ENCODE peak calls at places on chromosomes 6 and 20, in four cellular contexts. D is HL-60, O is GM12878, N is K562. W is an unnamed sample.

GRCh38 chr6:158536891-158537798 is 22.7 kb upstream of the TMEM181 start:
- DNase-seq in D (no peak), N (peak), O (no peak), W (no peak)

GRCh38 chr20:10247440-10247839 is 28.8 kb downstream of the SNAP25 start:
- DNase-seq in D (no peak), O (no peak), N (no peak), W (no peak)

GRCh38 chr6:52284131-52284459 is 447 bp downstream of the MCM3 start:
- DNase-seq in D (peak), O (no peak), N (peak), W (no peak)

GRCh38 chr6:3410385-3411360 is 46.2 kb downstream of the SLC22A23 start:
- DNase-seq in N (peak), D (peak), O (no peak), W (no peak)

GRCh38 chr6:13044390-13044789 is 283.9 kb downstream of the TBC1D7 start:
- DNase-seq in D (peak), O (no peak), N (peak), W (no peak)

GRCh38 chr6:12010635-12011275 is 1.4 kb upstream of the HIVEP1 start:
- DNase-seq in D (peak), O (no peak), N (peak), W (no peak)

GRCh38 chr20:10201321-10201870 is 17.2 kb upstream of the SNAP25 start:
- DNase-seq in D (no peak), O (no peak), N (no peak), W (no peak)

GRCh38 chr20:8366303-8366923 is 234.3 kb downstream of the PLCB1 start:
- DNase-seq in D (no peak), N (no peak), O (no peak), W (no peak)

GRCh38 chr6:5514353-5514752 is 253.0 kb downstream of the FARS2 start:
- DNase-seq in N (no peak), D (no peak), O (no peak), W (no peak)

GRCh38 chr6:35391240-35391968 is 49.0 kb downstream of the PPARD start:
- DNase-seq in N (no peak), D (no peak), O (no peak), W (no peak)

GRCh38 chr6:150685860-150686259 is 86.2 kb downstream of the PLEKHG1 start:
- DNase-seq in O (peak), N (peak), D (peak), W (peak)

GRCh38 chr6:116287668-116288282 is 8.0 kb upstream of the TSPYL1 start:
- DNase-seq in O (no peak), N (peak), D (no peak), W (no peak)

GRCh38 chr20:37193821-37194220 is 14.5 kb upstream of the MROH8 start:
- DNase-seq in O (no peak), D (no peak), N (no peak), W (no peak)

GRCh38 chr20:62369508-62370114 is 2.5 kb upstream of the LAMA5 start:
- DNase-seq in O (no peak), N (no peak), D (no peak), W (no peak)

GRCh38 chr6:2275207-2275891 is 29.9 kb upstream of the GMDS start:
- DNase-seq in D (no peak), N (no peak), O (no peak), W (no peak)

GRCh38 chr20:19938421-19938787 is 78.8 kb upstream of the NAA20 start:
- DNase-seq in O (no peak), D (no peak), N (no peak), W (no peak)

GRCh38 chr20:19934792-19935491 is 82.2 kb upstream of the NAA20 start:
- DNase-seq in D (no peak), O (no peak), N (no peak), W (no peak)

GRCh38 chr20:19936801-19937583 is 80.2 kb upstream of the NAA20 start:
- DNase-seq in N (no peak), O (no peak), D (peak), W (no peak)

GRCh38 chr20:19937651-19938420 is 79.3 kb upstream of the NAA20 start:
- DNase-seq in O (peak), N (no peak), D (peak), W (no peak)

DNA sequence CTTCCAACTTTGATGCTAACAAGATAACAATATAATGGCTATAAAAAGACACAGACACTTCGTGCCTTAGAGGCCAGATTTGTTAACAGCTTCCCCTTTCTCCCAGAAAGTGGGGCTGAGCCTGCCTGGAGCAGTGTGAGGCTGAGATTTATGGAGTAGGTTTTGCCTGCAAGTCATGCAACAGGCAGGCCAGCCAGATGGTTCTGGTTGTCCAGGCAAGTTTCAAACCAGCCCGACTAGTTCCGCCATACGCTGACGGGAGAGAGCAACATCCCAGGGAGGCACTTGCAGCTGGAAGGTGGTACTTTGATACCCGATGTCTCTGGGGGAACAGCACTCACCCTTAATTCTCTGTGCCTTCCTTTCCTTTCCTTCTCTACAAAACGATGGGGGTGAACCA is 81.3 kb upstream of the NAA20 start:
- DNase-seq in N (no peak), D (no peak), O (no peak), W (no peak)
- TF ChIP-seq SPI1 in N (no peak), D (no peak), O (no peak), W (no peak)

GRCh38 chr6:167058261-167058660 is 59.1 kb downstream of the CEP43 start:
- DNase-seq in N (no peak), O (no peak), D (no peak), W (no peak)

GRCh38 chr6:167054987-167055386 is 55.8 kb downstream of the CEP43 start:
- DNase-seq in N (no peak), D (no peak), O (no peak), W (no peak)

GRCh38 chr6:167050903-167051302 is 51.7 kb downstream of the CEP43 start:
- DNase-seq in N (no peak), D (no peak), O (no peak), W (no peak)

GRCh38 chr6:167056370-167056769 is 57.2 kb downstream of the CEP43 start:
- DNase-seq in D (peak), O (peak), N (no peak), W (no peak)
- TF ChIP-seq SPI1 in D (peak), O (no peak), N (no peak), W (no peak)

GRCh38 chr6:139288496-139289040 is 3.2 kb downstream of the TXLNB start:
- DNase-seq in O (no peak), N (no peak), D (no peak), W (no peak)

GRCh38 chr6:139287868-139288267 is 3.9 kb downstream of the TXLNB start:
- DNase-seq in O (no peak), N (no peak), D (no peak), W (no peak)

GRCh38 chr6:139289233-139289632 is 2.6 kb downstream of the TXLNB start:
- DNase-seq in N (no peak), O (no peak), D (no peak), W (no peak)

GRCh38 chr6:139291813-139292619 is at the start of gene TXLNB:
- DNase-seq in D (peak), N (no peak), O (peak), W (peak)

DNA sequence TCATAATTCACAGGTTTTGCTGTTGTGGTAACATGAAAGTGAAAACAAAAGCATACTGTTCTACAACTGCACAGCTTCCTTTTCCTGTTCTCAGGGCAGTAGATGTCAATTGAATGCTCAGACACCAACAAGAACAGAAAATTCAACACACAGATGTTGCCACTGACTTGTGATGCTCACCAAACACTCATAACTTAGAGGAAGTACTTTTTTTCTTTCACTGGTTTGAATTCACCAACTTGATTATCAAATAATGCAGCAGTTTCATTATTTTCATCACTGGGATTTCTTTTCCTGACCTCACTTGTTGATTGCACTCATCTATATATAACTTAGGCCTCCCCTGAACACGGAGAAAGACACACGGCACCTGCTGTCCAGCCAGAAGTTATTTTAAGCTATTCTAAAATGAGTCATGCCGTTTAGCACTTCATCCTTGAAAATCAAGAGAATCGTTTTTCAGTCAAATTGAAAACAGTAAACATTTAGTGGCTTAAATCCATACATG is 957 bp downstream of the TXLNB start:
- DNase-seq in D (peak), O (peak), N (no peak), W (peak)
- TF ChIP-seq SPI1 in D (no peak), O (no peak), N (no peak), W (peak)

GRCh38 chr20:4025679-4026078 is 10.3 kb upstream of the RNF24 start:
- DNase-seq in O (no peak), N (peak), D (peak), W (no peak)

GRCh38 chr20:4022386-4023350 is 7.3 kb upstream of the RNF24 start:
- DNase-seq in N (no peak), D (no peak), O (no peak), W (no peak)

GRCh38 chr20:4027590-4028265 is 12.4 kb upstream of the RNF24 start:
- DNase-seq in O (no peak), D (no peak), N (no peak), W (no peak)

GRCh38 chr20:4025125-4025524 is 9.8 kb upstream of the RNF24 start:
- DNase-seq in N (no peak), D (no peak), O (no peak), W (no peak)

DNA sequence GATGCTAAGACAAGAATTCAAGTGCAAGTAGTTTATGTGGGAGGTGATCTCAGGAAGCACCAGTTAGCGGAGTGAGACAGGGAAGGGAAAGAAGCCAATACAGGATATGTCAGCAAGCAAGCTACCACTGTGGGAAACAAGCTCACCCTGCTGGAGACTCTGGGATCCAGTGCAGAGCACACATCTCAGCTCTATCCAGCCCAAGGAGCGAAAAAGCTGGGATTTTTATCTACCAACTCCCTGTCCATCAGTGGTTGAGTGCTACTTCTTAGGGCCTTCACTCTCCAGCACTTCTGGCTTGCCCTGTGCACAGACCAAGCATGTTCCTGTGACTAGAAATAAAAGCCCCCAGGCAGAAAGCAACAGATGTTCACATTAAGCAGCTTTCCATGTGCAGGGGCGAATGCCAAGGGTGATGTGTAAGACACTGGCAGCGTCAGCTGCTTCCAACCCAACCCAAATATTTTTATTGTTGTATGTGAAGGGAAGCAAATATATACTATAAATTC is 10.8 kb upstream of the RNF24 start:
- DNase-seq in D (peak), N (peak), O (no peak), W (no peak)
- TF ChIP-seq SPI1 in D (no peak), N (no peak), O (no peak), W (no peak)

GRCh38 chr20:48605364-48606116 is 222.3 kb downstream of the PREX1 start:
- DNase-seq in O (no peak), D (no peak), N (no peak), W (no peak)
- TF ChIP-seq SPI1 in O (no peak), D (no peak), N (no peak), W (no peak)